ENCODE peak calls at places on chromosomes 3 and 15, in seven cellular contexts. A is neural progenitor cell, T is PC-9, N is breast epithelium, P is dorsolateral prefrontal cortex, V is WERI-Rb-1, W is body of pancreas. M is an unnamed sample.

GRCh38 chr3:47803478-47804025 is 614 bp downstream of the DHX30 start:
- DNase-seq in T (no peak), W (no peak), V (no peak), P (no peak), A (no peak), N (no peak), M (no peak)

GRCh38 chr3:58755153-58755552 is 88.6 kb upstream of the FAM3D start:
- DNase-seq in A (no peak), V (no peak), N (no peak), T (no peak), P (no peak), W (no peak), M (no peak)

GRCh38 chr15:88608607-88609181 is 12.4 kb upstream of the AEN start:
- DNase-seq in T (no peak), A (no peak), N (no peak), W (no peak), P (no peak), V (no peak), M (no peak)

GRCh38 chr3:37320276-37320675 is 145.9 kb upstream of the LRRFIP2 start:
- DNase-seq in P (no peak), W (no peak), V (no peak), N (no peak), A (no peak), T (no peak), M (no peak)

GRCh38 chr3:46559030-46559704 is 6.9 kb downstream of the LRRC2 start:
- DNase-seq in W (no peak), P (no peak), A (no peak), T (no peak), N (no peak), V (no peak), M (no peak)

GRCh38 chr3:44412365-44412764 is 65.1 kb downstream of the ZNF445 start:
- DNase-seq in W (no peak), P (no peak), A (no peak), T (no peak), N (no peak), V (no peak), M (no peak)

GRCh38 chr15:88467935-88468528 is 524 bp downstream of the MRPS11 start:
- DNase-seq in T (no peak), W (no peak), P (peak; percentile 21), A (peak; percentile 20), V (no peak), N (no peak), M (no peak)

GRCh38 chr3:187076297-187076696 is 63.0 kb downstream of the RPL39L start:
- DNase-seq in N (no peak), P (no peak), T (no peak), A (no peak), W (no peak), V (no peak), M (no peak)

GRCh38 chr3:130733236-130733884 is 13.3 kb downstream of the PIK3R4 start:
- DNase-seq in W (no peak), A (no peak), N (no peak), P (no peak), V (no peak), T (no peak), M (peak; percentile 63)

GRCh38 chr3:44342191-44342790 is 3.7 kb downstream of the TCAIM start:
- DNase-seq in W (no peak), V (no peak), T (no peak), A (no peak), N (no peak), P (no peak), M (no peak)

GRCh38 chr3:98070840-98071239 is 16.1 kb upstream of the OR5AC2 start:
- DNase-seq in T (no peak), P (no peak), V (no peak), W (no peak), N (no peak), A (peak; percentile 39), M (no peak)

GRCh38 chr3:78963771-78964170 is 804.0 kb downstream of the ROBO1 start:
- DNase-seq in V (no peak), T (no peak), A (no peak), P (no peak), N (no peak), W (no peak), M (no peak)

GRCh38 chr3:166608132-166608531 is 770.9 kb upstream of the BCHE start:
- DNase-seq in P (no peak), T (no peak), W (no peak), V (no peak), N (no peak), A (no peak), M (no peak)

GRCh38 chr15:80434926-80435720 is 30.9 kb downstream of the ARNT2 start:
- DNase-seq in A (no peak), V (no peak), W (no peak), P (no peak), T (no peak), N (no peak), M (no peak)

GRCh38 chr3:128068156-128068620 is 16.0 kb downstream of the SEC61A1 start:
- DNase-seq in A (peak; percentile 74), T (peak; percentile 27), P (no peak), N (no peak), V (peak; percentile 52), W (no peak), M (no peak)

GRCh38 chr3:101850327-101851048 is 1.2 kb downstream of the NFKBIZ start:
- DNase-seq in W (no peak), T (no peak), N (no peak), P (no peak), V (no peak), A (peak; percentile 6), M (no peak)

GRCh38 chr15:37122703-37123102 is 22.4 kb upstream of the MEIS2 start:
- DNase-seq in P (no peak), W (no peak), T (no peak), N (no peak), A (no peak), V (peak; percentile 55), M (no peak)

GRCh38 chr3:127037971-127038446 is 55.1 kb downstream of the PLXNA1 start:
- DNase-seq in P (no peak), A (no peak), N (no peak), V (no peak), W (no peak), T (no peak), M (no peak)

GRCh38 chr15:40006646-40007045 is 32.3 kb downstream of the SRP14 start:
- DNase-seq in P (no peak), N (no peak), A (no peak), T (no peak), W (no peak), V (no peak), M (no peak)

GRCh38 chr3:13479332-13479581 is 849 bp upstream of the HDAC11 start:
- DNase-seq in P (peak; percentile 92), V (no peak), T (peak; percentile 31), W (peak; percentile 55), N (no peak), A (peak; percentile 81), M (no peak)

DNA sequence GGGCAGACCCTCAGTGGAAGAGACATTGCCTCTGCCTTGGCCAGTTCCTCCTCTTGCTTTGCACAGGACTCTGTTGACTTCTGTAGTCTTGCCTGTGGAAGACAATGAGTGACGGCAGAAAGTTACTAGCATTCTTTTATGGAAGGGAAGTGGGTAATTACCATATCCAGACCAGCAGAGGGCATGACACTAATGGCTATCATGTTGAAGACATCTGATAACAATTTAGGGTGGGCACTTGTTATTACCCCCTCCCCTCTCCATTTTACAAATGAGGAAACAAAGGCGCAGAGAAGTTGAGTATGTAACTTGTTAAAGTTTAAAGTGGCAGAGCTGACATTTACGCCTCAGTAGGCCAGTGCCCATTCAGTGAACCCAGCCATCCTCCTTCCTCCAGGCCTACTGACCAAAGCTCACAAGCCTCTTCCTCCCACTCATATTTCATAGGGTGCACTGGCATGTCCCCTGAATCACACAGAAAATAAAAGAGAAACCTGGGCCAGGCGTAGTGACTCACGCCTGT is 48.2 kb upstream of the FMN1 start:
- DNase-seq in A (peak; percentile 58), T (peak; percentile 8), V (no peak), W (no peak), P (no peak), N (no peak), M (no peak)
- TF ChIP-seq CTCF in A (peak; percentile 67), T (peak; percentile 63), V (peak; percentile 47), W (no peak), P (peak; percentile 54), N (peak; percentile 16), M (no peak)

GRCh38 chr15:25792128-25792527 is 71.0 kb downstream of the ATP10A start:
- DNase-seq in V (no peak), N (no peak), T (no peak), P (no peak), W (no peak), A (no peak), M (peak; percentile 38)

GRCh38 chr15:25789616-25790002 is 73.5 kb downstream of the ATP10A start:
- DNase-seq in N (no peak), P (no peak), T (no peak), V (no peak), A (no peak), W (no peak), M (no peak)

GRCh38 chr15:25787855-25788521 is 75.1 kb downstream of the ATP10A start:
- DNase-seq in A (no peak), T (no peak), V (no peak), W (no peak), N (no peak), P (no peak), M (peak; percentile 35)

GRCh38 chr15:25789206-25789605 is 73.9 kb downstream of the ATP10A start:
- DNase-seq in T (no peak), N (no peak), V (no peak), P (no peak), W (no peak), A (no peak), M (no peak)

GRCh38 chr15:25790003-25790660 is 73.0 kb downstream of the ATP10A start:
- DNase-seq in V (no peak), A (no peak), P (peak; percentile 39), W (no peak), T (no peak), N (no peak), M (no peak)
- TF ChIP-seq CTCF in V (no peak), A (no peak), P (no peak), W (no peak), T (no peak), N (no peak), M (no peak)

DNA sequence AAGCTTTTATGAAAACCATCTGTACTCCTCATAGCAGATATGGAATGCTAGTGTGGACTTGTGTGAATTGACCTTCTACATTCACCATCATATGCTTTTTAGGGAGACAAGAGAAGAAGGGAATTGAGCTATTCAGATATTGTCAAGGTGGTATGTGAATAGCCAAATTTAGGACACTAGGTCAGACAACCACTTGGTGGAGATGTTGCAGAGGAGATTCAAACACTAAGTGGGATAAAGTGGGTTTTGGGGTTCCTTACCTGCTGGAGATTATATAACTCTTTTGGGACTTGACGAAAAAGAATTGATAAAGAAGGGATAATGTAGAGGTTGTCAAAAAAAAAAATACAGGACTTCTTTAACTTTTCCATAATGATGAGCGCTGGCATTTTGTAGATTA is 231.8 kb upstream of the THRB start:
- DNase-seq in T (no peak), W (no peak), A (no peak), N (no peak), P (no peak), V (no peak), M (no peak)
- TF ChIP-seq CTCF in T (no peak), W (no peak), A (peak; percentile 29), N (no peak), P (no peak), V (no peak), M (no peak)

DNA sequence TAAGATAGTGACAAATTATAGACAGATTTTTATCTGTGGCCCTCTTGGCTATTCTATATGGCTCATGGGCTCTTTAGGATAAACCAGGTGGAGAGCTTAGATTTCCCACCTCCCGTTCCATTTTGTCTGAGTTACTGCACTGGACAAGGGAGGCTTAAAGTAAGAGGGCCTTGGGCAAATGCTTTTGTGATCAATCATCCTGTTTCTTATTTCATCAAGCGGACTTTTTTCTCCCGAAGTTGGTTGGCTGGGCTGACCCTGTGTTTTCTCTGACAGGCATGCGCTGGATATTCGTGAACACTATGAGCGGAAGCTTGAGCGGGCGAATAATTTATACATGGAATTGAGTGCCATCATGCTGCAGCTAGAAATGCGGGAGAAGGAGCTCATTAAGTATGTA is 33.4 kb downstream of the TMEM41A start:
- DNase-seq in A (no peak), P (no peak), N (no peak), T (no peak), W (no peak), V (no peak), M (no peak)
- TF ChIP-seq CTCF in A (no peak), P (no peak), N (no peak), T (no peak), W (no peak), V (no peak), M (no peak)